ENCODE peak calls at places on chromosomes 5 and 9, in ten cellular contexts. One of them, this sample, is unnamed.

GRCh38 chr9:35481347-35481975 is 8.4 kb upstream of the RUSC2 start:
- DNase-seq in iPS DF 6.9: no peak
- DNase-seq in AG04450: peak; percentile 52
- DNase-seq in fibroblast of lung: peak; percentile 43
- DNase-seq in tibial artery: peak; percentile 79
- DNase-seq in right cardiac atrium: peak; percentile 45
- DNase-seq in adrenal gland: peak; percentile 60
- DNase-seq in mesendoderm: peak; percentile 60
- DNase-seq in DND-41: peak; percentile 44
- DNase-seq in uterus: no peak
- DNase-seq in this sample: no peak

GRCh38 chr9:36328798-36329411 is 70.7 kb upstream of the GNE start:
- DNase-seq in iPS DF 6.9: peak; percentile 35
- DNase-seq in AG04450: peak; percentile 64
- DNase-seq in fibroblast of lung: peak; percentile 57
- DNase-seq in tibial artery: no peak
- DNase-seq in right cardiac atrium: no peak
- DNase-seq in adrenal gland: peak; percentile 55
- DNase-seq in mesendoderm: peak; percentile 61
- DNase-seq in DND-41: peak; percentile 53
- DNase-seq in uterus: no peak
- DNase-seq in this sample: no peak

GRCh38 chr5:158895573-158895972 is 204.1 kb downstream of the EBF1 start:
- DNase-seq in iPS DF 6.9: no peak
- DNase-seq in AG04450: no peak
- DNase-seq in fibroblast of lung: no peak
- DNase-seq in tibial artery: no peak
- DNase-seq in right cardiac atrium: no peak
- DNase-seq in adrenal gland: no peak
- DNase-seq in mesendoderm: peak; percentile 27
- DNase-seq in DND-41: no peak
- DNase-seq in uterus: no peak
- DNase-seq in this sample: no peak

GRCh38 chr9:24118170-24118569 is 292.1 kb upstream of the ELAVL2 start:
- DNase-seq in iPS DF 6.9: no peak
- DNase-seq in AG04450: no peak
- DNase-seq in fibroblast of lung: no peak
- DNase-seq in tibial artery: no peak
- DNase-seq in right cardiac atrium: no peak
- DNase-seq in adrenal gland: no peak
- DNase-seq in mesendoderm: peak; percentile 41
- DNase-seq in DND-41: no peak
- DNase-seq in uterus: no peak
- DNase-seq in this sample: no peak

GRCh38 chr9:36566813-36567217 is 5.9 kb upstream of the MELK start:
- DNase-seq in iPS DF 6.9: no peak
- DNase-seq in AG04450: no peak
- DNase-seq in fibroblast of lung: peak; percentile 54
- DNase-seq in tibial artery: peak; percentile 92
- DNase-seq in right cardiac atrium: peak; percentile 32
- DNase-seq in adrenal gland: peak; percentile 73
- DNase-seq in mesendoderm: no peak
- DNase-seq in DND-41: no peak
- DNase-seq in uterus: no peak
- DNase-seq in this sample: no peak

GRCh38 chr5:150178262-150178661 is 11.6 kb upstream of the SLC6A7 start:
- DNase-seq in iPS DF 6.9: no peak
- DNase-seq in AG04450: no peak
- DNase-seq in fibroblast of lung: no peak
- DNase-seq in tibial artery: no peak
- DNase-seq in right cardiac atrium: no peak
- DNase-seq in adrenal gland: no peak
- DNase-seq in mesendoderm: no peak
- DNase-seq in DND-41: no peak
- DNase-seq in uterus: no peak
- DNase-seq in this sample: no peak

GRCh38 chr9:109325089-109325488 is 4.2 kb upstream of the EPB41L4B start:
- DNase-seq in iPS DF 6.9: no peak
- DNase-seq in AG04450: no peak
- DNase-seq in fibroblast of lung: no peak
- DNase-seq in tibial artery: no peak
- DNase-seq in right cardiac atrium: no peak
- DNase-seq in adrenal gland: no peak
- DNase-seq in mesendoderm: no peak
- DNase-seq in DND-41: no peak
- DNase-seq in uterus: no peak
- DNase-seq in this sample: no peak

GRCh38 chr5:62466228-62466627 is 53.7 kb downstream of the IPO11 start:
- DNase-seq in iPS DF 6.9: no peak
- DNase-seq in AG04450: no peak
- DNase-seq in fibroblast of lung: peak; percentile 45
- DNase-seq in tibial artery: no peak
- DNase-seq in right cardiac atrium: no peak
- DNase-seq in adrenal gland: no peak
- DNase-seq in mesendoderm: no peak
- DNase-seq in DND-41: no peak
- DNase-seq in uterus: no peak
- DNase-seq in this sample: no peak

GRCh38 chr5:68591850-68592249 is 376.3 kb downstream of the PIK3R1 start:
- DNase-seq in iPS DF 6.9: no peak
- DNase-seq in AG04450: no peak
- DNase-seq in fibroblast of lung: no peak
- DNase-seq in tibial artery: no peak
- DNase-seq in right cardiac atrium: no peak
- DNase-seq in adrenal gland: no peak
- DNase-seq in mesendoderm: no peak
- DNase-seq in DND-41: no peak
- DNase-seq in uterus: no peak
- DNase-seq in this sample: no peak

GRCh38 chr5:181232593-181232992 is 9.5 kb downstream of the TRIM41 start:
- DNase-seq in iPS DF 6.9: no peak
- DNase-seq in AG04450: no peak
- DNase-seq in fibroblast of lung: no peak
- DNase-seq in tibial artery: no peak
- DNase-seq in right cardiac atrium: no peak
- DNase-seq in adrenal gland: no peak
- DNase-seq in mesendoderm: no peak
- DNase-seq in DND-41: no peak
- DNase-seq in uterus: no peak
- DNase-seq in this sample: no peak

GRCh38 chr9:122297512-122297911 is 32.8 kb downstream of the MRRF start:
- DNase-seq in iPS DF 6.9: no peak
- DNase-seq in AG04450: no peak
- DNase-seq in fibroblast of lung: no peak
- DNase-seq in tibial artery: no peak
- DNase-seq in right cardiac atrium: no peak
- DNase-seq in adrenal gland: no peak
- DNase-seq in mesendoderm: no peak
- DNase-seq in DND-41: no peak
- DNase-seq in uterus: no peak
- DNase-seq in this sample: no peak

GRCh38 chr9:105062222-105062850 is 134.4 kb upstream of the ABCA1 start:
- DNase-seq in iPS DF 6.9: no peak
- DNase-seq in AG04450: no peak
- DNase-seq in fibroblast of lung: no peak
- DNase-seq in tibial artery: no peak
- DNase-seq in right cardiac atrium: no peak
- DNase-seq in adrenal gland: no peak
- DNase-seq in mesendoderm: no peak
- DNase-seq in DND-41: no peak
- DNase-seq in uterus: no peak
- DNase-seq in this sample: no peak

GRCh38 chr9:126606483-126606870 is 7.3 kb upstream of the LMX1B start:
- DNase-seq in iPS DF 6.9: no peak
- DNase-seq in AG04450: no peak
- DNase-seq in fibroblast of lung: no peak
- DNase-seq in tibial artery: no peak
- DNase-seq in right cardiac atrium: no peak
- DNase-seq in adrenal gland: no peak
- DNase-seq in mesendoderm: no peak
- DNase-seq in DND-41: no peak
- DNase-seq in uterus: no peak
- DNase-seq in this sample: no peak

GRCh38 chr5:43700591-43700990 is 97.6 kb downstream of the NNT start:
- DNase-seq in iPS DF 6.9: no peak
- DNase-seq in AG04450: no peak
- DNase-seq in fibroblast of lung: no peak
- DNase-seq in tibial artery: no peak
- DNase-seq in right cardiac atrium: no peak
- DNase-seq in adrenal gland: no peak
- DNase-seq in mesendoderm: no peak
- DNase-seq in DND-41: no peak
- DNase-seq in uterus: no peak
- DNase-seq in this sample: no peak

GRCh38 chr9:82606761-82607382 is 456.1 kb downstream of the RASEF start:
- DNase-seq in iPS DF 6.9: peak; percentile 63
- DNase-seq in AG04450: no peak
- DNase-seq in fibroblast of lung: peak; percentile 62
- DNase-seq in tibial artery: no peak
- DNase-seq in right cardiac atrium: no peak
- DNase-seq in adrenal gland: peak; percentile 43
- DNase-seq in mesendoderm: peak; percentile 81
- DNase-seq in DND-41: peak; percentile 24
- DNase-seq in uterus: peak; percentile 28
- DNase-seq in this sample: no peak

DNA sequence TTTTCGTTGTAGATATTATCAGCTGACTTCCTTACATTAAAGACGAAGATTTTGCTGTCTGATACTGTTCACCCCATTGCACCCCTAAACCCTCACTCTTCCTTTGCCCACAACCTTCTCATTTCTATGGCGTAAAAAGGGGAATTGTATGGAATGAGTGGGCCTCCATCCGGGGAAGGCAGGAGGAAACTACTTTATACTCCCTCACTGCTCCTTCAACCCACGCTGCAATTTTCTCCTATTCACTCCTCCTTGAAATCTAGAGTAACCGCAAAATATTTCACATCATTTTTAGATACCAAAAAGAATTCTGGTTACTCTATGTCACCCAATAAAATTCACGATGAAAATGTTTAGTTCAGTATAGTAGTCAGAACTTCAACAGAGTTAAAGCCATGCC is 330.8 kb downstream of the DIRAS2 start:
- DNase-seq in iPS DF 6.9: no peak
- DNase-seq in AG04450: no peak
- DNase-seq in fibroblast of lung: no peak
- DNase-seq in tibial artery: no peak
- DNase-seq in right cardiac atrium: no peak
- DNase-seq in adrenal gland: no peak
- DNase-seq in mesendoderm: no peak
- DNase-seq in DND-41: no peak
- DNase-seq in uterus: no peak
- DNase-seq in this sample: no peak
- H3K27ac ChIP-seq in iPS DF 6.9: no peak overlapping the region
- H3K27ac ChIP-seq in AG04450: no peak overlapping the region
- H3K27ac ChIP-seq in fibroblast of lung: no peak overlapping the region
- H3K27ac ChIP-seq in tibial artery: no peak overlapping the region
- H3K27ac ChIP-seq in right cardiac atrium: no peak overlapping the region
- H3K27ac ChIP-seq in adrenal gland: no peak overlapping the region
- H3K27ac ChIP-seq in mesendoderm: no peak overlapping the region
- H3K27ac ChIP-seq in DND-41: no peak overlapping the region
- H3K27ac ChIP-seq in uterus: no peak overlapping the region
- H3K27ac ChIP-seq in this sample: no peak overlapping the region

DNA sequence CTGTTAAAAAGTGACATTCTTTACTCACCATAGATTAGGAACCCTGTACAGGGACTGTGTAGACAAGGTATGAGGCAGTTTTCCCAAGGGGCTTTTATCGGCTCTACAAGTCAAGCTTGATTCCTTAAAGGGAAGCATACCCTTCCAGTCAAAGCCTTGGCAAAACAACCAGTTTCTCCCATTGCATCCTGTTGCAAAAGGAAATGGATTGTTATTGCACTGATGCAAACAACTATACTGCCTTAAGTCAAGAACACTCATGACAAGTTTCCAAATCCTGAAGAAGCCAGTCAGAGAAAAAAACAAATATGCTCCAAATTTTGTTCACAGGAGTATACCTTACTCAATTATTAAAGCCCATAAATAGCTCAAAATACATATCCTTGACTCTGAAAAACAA is 67.5 kb downstream of the RGMB start:
- DNase-seq in iPS DF 6.9: no peak
- DNase-seq in AG04450: no peak
- DNase-seq in fibroblast of lung: no peak
- DNase-seq in tibial artery: no peak
- DNase-seq in right cardiac atrium: no peak
- DNase-seq in adrenal gland: no peak
- DNase-seq in mesendoderm: no peak
- DNase-seq in DND-41: no peak
- DNase-seq in uterus: no peak
- DNase-seq in this sample: no peak
- H3K27ac ChIP-seq in iPS DF 6.9: no peak overlapping the region
- H3K27ac ChIP-seq in AG04450: no peak overlapping the region
- H3K27ac ChIP-seq in fibroblast of lung: no peak overlapping the region
- H3K27ac ChIP-seq in tibial artery: no peak overlapping the region
- H3K27ac ChIP-seq in right cardiac atrium: no peak overlapping the region
- H3K27ac ChIP-seq in adrenal gland: no peak overlapping the region
- H3K27ac ChIP-seq in mesendoderm: no peak overlapping the region
- H3K27ac ChIP-seq in DND-41: no peak overlapping the region
- H3K27ac ChIP-seq in uterus: no peak overlapping the region
- H3K27ac ChIP-seq in this sample: no peak overlapping the region

DNA sequence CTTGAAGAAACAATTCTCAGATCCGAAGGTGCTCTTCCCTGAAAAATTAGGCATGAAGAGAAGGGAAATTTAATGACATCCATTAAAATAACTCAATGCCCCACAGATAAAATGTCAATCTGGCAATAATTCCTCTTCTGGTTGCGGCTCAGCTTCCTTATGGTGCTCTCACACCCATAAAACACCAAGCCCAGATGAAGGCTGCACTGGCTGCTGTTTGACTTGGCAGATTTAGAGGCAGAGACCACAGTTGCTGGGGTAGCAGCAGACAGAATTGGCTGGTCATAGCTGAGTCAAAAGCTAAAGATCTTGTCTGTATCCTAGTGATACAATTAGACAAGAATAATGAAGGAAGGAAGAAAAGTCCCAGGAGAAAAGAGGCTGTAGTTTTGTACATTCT is 124.2 kb upstream of the ADCY2 start:
- DNase-seq in iPS DF 6.9: no peak
- DNase-seq in AG04450: no peak
- DNase-seq in fibroblast of lung: peak; percentile 1
- DNase-seq in tibial artery: no peak
- DNase-seq in right cardiac atrium: no peak
- DNase-seq in adrenal gland: no peak
- DNase-seq in mesendoderm: no peak
- DNase-seq in DND-41: no peak
- DNase-seq in uterus: no peak
- DNase-seq in this sample: no peak
- H3K27ac ChIP-seq in iPS DF 6.9: no peak overlapping the region
- H3K27ac ChIP-seq in AG04450: no peak overlapping the region
- H3K27ac ChIP-seq in fibroblast of lung: no peak overlapping the region
- H3K27ac ChIP-seq in tibial artery: no peak overlapping the region
- H3K27ac ChIP-seq in right cardiac atrium: no peak overlapping the region
- H3K27ac ChIP-seq in adrenal gland: no peak overlapping the region
- H3K27ac ChIP-seq in mesendoderm: no peak overlapping the region
- H3K27ac ChIP-seq in DND-41: no peak overlapping the region
- H3K27ac ChIP-seq in uterus: no peak overlapping the region
- H3K27ac ChIP-seq in this sample: no peak overlapping the region

DNA sequence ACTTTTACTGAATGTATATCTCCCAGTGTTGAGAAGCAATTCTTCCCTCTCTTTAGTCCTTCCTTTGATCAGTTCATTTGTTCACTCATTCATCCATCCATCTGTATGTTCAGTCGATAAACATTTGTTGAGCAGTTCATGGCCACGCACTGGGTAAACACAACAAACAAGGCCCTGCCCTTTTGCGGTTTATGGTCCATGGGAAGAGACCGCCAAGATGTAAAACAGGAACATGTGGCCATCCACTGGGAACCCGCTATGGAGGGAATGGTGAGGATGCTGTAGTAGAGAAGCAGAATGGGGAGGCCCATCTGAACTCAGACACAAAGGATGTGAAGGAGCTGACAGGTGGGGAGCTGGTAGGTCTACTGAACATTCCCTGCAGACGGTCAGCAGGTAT is 102.7 kb upstream of the SPRY4 start:
- DNase-seq in iPS DF 6.9: no peak
- DNase-seq in AG04450: no peak
- DNase-seq in fibroblast of lung: no peak
- DNase-seq in tibial artery: no peak
- DNase-seq in right cardiac atrium: no peak
- DNase-seq in adrenal gland: no peak
- DNase-seq in mesendoderm: no peak
- DNase-seq in DND-41: no peak
- DNase-seq in uterus: no peak
- DNase-seq in this sample: no peak
- H3K27ac ChIP-seq in iPS DF 6.9: no peak overlapping the region
- H3K27ac ChIP-seq in AG04450: no peak overlapping the region
- H3K27ac ChIP-seq in fibroblast of lung: no peak overlapping the region
- H3K27ac ChIP-seq in tibial artery: no peak overlapping the region
- H3K27ac ChIP-seq in right cardiac atrium: no peak overlapping the region
- H3K27ac ChIP-seq in adrenal gland: peak overlapping the region; percentile 63
- H3K27ac ChIP-seq in mesendoderm: no peak overlapping the region
- H3K27ac ChIP-seq in DND-41: peak overlapping the region; percentile 82
- H3K27ac ChIP-seq in uterus: no peak overlapping the region
- H3K27ac ChIP-seq in this sample: peak overlapping the region; percentile 82

This sample was measured in left ventricle myocardium inferior.